ENCODE peak calls at places on chromosomes 7 and 10, in seven cellular contexts. Y is epithelial cell of esophagus; R is A549; J is endothelial cell; I is left lung; X is PC-9; Z is CD4-positive, alpha-beta T cell. Q is an unnamed sample.

GRCh38 chr7:118517275-118517674 is 292.8 kb downstream of the ANKRD7 start:
- DNase-seq in Y (peak; percentile 6), R (no peak), J (no peak), I (no peak), X (no peak), Z (no peak), Q (no peak)

GRCh38 chr7:115987486-115987885 is 43.1 kb downstream of the TFEC start:
- DNase-seq in Y (no peak), R (no peak), J (no peak), I (no peak), X (no peak), Z (no peak), Q (no peak)

GRCh38 chr10:105187243-105187642 is 546.2 kb downstream of the SORCS3 start:
- DNase-seq in Y (no peak), R (no peak), J (no peak), I (no peak), X (no peak), Z (no peak), Q (no peak)

GRCh38 chr10:49412571-49412970 is 16.7 kb upstream of the DRGX start:
- DNase-seq in Y (no peak), R (no peak), J (no peak), I (no peak), X (no peak), Z (no peak), Q (no peak)

GRCh38 chr10:75283150-75284096 is 47.7 kb upstream of the COMTD1 start:
- DNase-seq in Y (peak; percentile 24), R (no peak), J (no peak), I (no peak), X (no peak), Z (no peak), Q (no peak)

GRCh38 chr7:92293887-92294616 is 48.3 kb downstream of the ANKIB1 start:
- DNase-seq in Y (no peak), R (no peak), J (no peak), I (no peak), X (no peak), Z (no peak), Q (no peak)

GRCh38 chr10:121598261-121599249 is at the start of gene FGFR2:
- DNase-seq in Y (peak; percentile 90), R (peak; percentile 64), J (peak; percentile 91), I (peak; percentile 78), X (no peak), Z (no peak), Q (peak; percentile 87)

GRCh38 chr10:6082496-6083395 is 6.1 kb upstream of the RBM17 start:
- DNase-seq in Y (no peak), R (no peak), J (no peak), I (no peak), X (no peak), Z (no peak), Q (no peak)

GRCh38 chr10:16116404-16117304 is 256.3 kb upstream of the MINDY3 start:
- DNase-seq in Y (peak; percentile 29), R (peak; percentile 49), J (peak; percentile 26), I (no peak), X (peak; percentile 1), Z (no peak), Q (no peak)

GRCh38 chr7:157004050-157004838 is 6.2 kb downstream of the MNX1 start:
- DNase-seq in Y (peak; percentile 42), R (no peak), J (peak; percentile 44), I (no peak), X (no peak), Z (no peak), Q (no peak)

GRCh38 chr10:93357680-93358079 is 124.5 kb downstream of the MYOF start:
- DNase-seq in Y (peak; percentile 54), R (peak; percentile 59), J (peak; percentile 51), I (no peak), X (no peak), Z (no peak), Q (no peak)

GRCh38 chr7:121126801-121127534 is 138.5 kb downstream of the CPED1 start:
- DNase-seq in Y (peak; percentile 27), R (peak; percentile 10), J (no peak), I (no peak), X (no peak), Z (no peak), Q (no peak)

GRCh38 chr10:84837041-84837766 is 508.8 kb downstream of the CCSER2 start:
- DNase-seq in Y (no peak), R (no peak), J (no peak), I (no peak), X (no peak), Z (no peak), Q (peak; percentile 30)

GRCh38 chr7:88391247-88391646 is 84.6 kb upstream of the STEAP4 start:
- DNase-seq in Y (no peak), R (no peak), J (no peak), I (no peak), X (no peak), Z (no peak), Q (no peak)

GRCh38 chr7:98420966-98421612 is 20.2 kb upstream of the BAIAP2L1 start:
- DNase-seq in Y (peak; percentile 89), R (peak; percentile 89), J (peak; percentile 71), I (peak; percentile 58), X (peak; percentile 88), Z (peak; percentile 50), Q (peak; percentile 78)

GRCh38 chr7:49875336-49875735 is 101.9 kb downstream of the VWC2 start:
- DNase-seq in Y (no peak), R (no peak), J (no peak), I (no peak), X (no peak), Z (no peak), Q (no peak)

GRCh38 chr10:63237396-63237795 is 104.3 kb downstream of the NRBF2 start:
- DNase-seq in Y (peak; percentile 66), R (no peak), J (no peak), I (no peak), X (no peak), Z (no peak), Q (no peak)

GRCh38 chr7:5420841-5421625 is 2.6 kb downstream of the TNRC18 start:
- DNase-seq in Y (no peak), R (no peak), J (no peak), I (peak; percentile 40), X (peak; percentile 35), Z (peak; percentile 27), Q (peak; percentile 15)

GRCh38 chr10:33227489-33227888 is 107.0 kb downstream of the NRP1 start:
- DNase-seq in Y (no peak), R (no peak), J (no peak), I (no peak), X (no peak), Z (no peak), Q (no peak)
- TF ChIP-seq CTCF in Y (no peak), R (no peak), J (no peak), I (no peak), X (no peak), Z (no peak), Q (no peak)

GRCh38 chr7:55134786-55135185 is 116.0 kb downstream of the EGFR start:
- DNase-seq in Y (no peak), R (no peak), J (no peak), I (no peak), X (no peak), Z (no peak), Q (no peak)

GRCh38 chr7:55132550-55132889 is 113.7 kb downstream of the EGFR start:
- DNase-seq in Y (peak; percentile 99), R (no peak), J (no peak), I (no peak), X (no peak), Z (no peak), Q (no peak)

GRCh38 chr7:55135462-55135861 is 116.6 kb downstream of the EGFR start:
- DNase-seq in Y (no peak), R (no peak), J (no peak), I (no peak), X (no peak), Z (no peak), Q (no peak)

GRCh38 chr7:55132890-55133551 is 114.2 kb downstream of the EGFR start:
- DNase-seq in Y (no peak), R (peak; percentile 91), J (no peak), I (no peak), X (peak; percentile 98), Z (no peak), Q (no peak)

DNA sequence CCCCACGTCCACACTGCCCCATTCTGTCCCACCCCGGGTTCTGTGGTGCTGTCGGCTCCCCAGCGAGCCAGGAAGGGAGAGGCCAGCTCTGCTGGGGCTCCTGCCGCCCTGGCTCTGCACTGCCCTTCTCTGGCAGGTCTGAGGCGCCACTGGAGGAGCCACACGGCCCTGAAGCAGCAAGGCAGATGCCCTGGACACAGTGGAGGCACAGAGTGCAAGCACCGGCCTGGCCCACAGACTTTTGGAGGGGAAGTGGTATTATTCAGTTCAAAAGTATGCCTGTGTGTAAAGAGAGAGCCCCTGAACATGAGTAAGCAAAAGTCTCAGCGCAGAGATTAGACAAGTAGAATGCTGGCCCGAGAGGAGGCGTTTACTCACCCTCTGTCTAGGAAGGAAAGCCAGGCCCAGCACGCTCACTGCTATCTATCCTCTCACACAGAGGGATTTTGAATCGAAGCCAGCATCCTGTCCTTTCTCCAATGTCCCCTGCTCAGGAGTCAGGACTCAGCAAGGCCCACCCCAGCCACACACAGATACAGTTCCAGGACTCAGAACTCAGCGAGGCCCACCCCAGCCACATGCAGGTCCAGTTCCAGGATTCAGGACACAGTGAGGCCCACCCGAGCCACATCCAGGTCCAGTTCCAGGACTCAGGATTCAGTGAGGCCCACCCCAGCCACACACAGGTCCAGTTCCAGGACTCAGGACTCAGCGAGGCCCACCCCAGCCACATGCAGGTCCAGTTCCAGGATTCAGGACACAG is 115.0 kb downstream of the EGFR start:
- DNase-seq in Y (peak; percentile 93), R (peak; percentile 86), J (no peak), I (peak; percentile 66), X (peak; percentile 88), Z (no peak), Q (no peak)
- TF ChIP-seq CTCF in Y (peak; percentile 4), R (peak; percentile 13), J (no peak), I (no peak), X (peak; percentile 5), Z (no peak), Q (no peak)

GRCh38 chr7:106823631-106824030 is 41.5 kb upstream of the PIK3CG start:
- DNase-seq in Y (peak; percentile 7), R (peak; percentile 20), J (no peak), I (no peak), X (no peak), Z (no peak), Q (no peak)

GRCh38 chr7:106824458-106824857 is 40.6 kb upstream of the PIK3CG start:
- DNase-seq in Y (peak; percentile 61), R (peak; percentile 39), J (no peak), I (no peak), X (no peak), Z (no peak), Q (no peak)

GRCh38 chr7:106829496-106829895 is 35.6 kb upstream of the PIK3CG start:
- DNase-seq in Y (no peak), R (no peak), J (no peak), I (no peak), X (no peak), Z (no peak), Q (no peak)
- TF ChIP-seq CTCF in Y (no peak), R (no peak), J (no peak), I (no peak), X (no peak), Z (no peak), Q (no peak)

DNA sequence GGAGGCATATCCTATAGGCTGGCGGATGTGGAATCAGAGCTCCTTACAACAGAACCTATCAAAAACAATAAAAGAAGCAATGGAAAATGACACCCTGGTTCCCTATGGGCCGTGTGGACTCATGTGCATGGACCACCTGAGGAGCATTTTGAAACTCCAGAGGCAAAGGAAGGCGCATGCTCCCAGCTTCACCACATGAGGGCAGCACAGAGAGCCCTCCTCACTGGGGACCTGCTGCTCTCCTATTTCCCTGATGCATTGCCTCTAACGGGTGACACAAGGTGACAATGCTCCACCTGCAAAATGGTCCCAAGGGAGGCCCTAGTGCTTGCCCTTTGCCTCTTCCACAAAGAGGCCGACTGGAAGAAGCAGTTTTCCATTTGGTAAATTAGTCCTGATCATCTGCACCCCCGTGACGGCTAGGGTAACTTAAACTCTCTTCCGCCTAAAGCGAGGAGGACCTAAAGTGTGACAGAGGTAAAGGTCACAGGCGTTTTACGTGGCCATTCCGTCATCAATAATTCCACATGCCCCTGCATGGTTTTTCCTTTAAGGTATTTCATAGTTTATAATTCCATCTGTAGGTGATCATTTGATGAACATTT is 67.7 kb downstream of the GPAM start:
- DNase-seq in Y (peak; percentile 22), R (peak; percentile 33), J (peak; percentile 67), I (no peak), X (peak; percentile 24), Z (peak; percentile 20), Q (peak; percentile 34)
- TF ChIP-seq CTCF in Y (peak; percentile 62), R (peak; percentile 54), J (peak; percentile 69), I (peak; percentile 48), X (peak; percentile 69), Z (peak; percentile 47), Q (peak; percentile 79)